ENCODE peak calls at places on chromosomes 11 and 22, in ten cellular contexts. One of them, this sample, is unnamed. For H3K4me1, the result is how much of the 10 kb centered on the place peaks cover.

GRCh38 chr11:113014731-113015455 is 53.7 kb downstream of the NCAM1 start:
- DNase-seq in IMR-90: no peak
- DNase-seq in esophagus squamous epithelium: no peak
- DNase-seq in HCT116: no peak
- DNase-seq in testis: no peak
- DNase-seq in tibial nerve: no peak
- DNase-seq in ovary: peak
- DNase-seq in A549: no peak
- DNase-seq in suprapubic skin: no peak
- DNase-seq in transverse colon: peak
- DNase-seq in this sample: peak

GRCh38 chr22:24161485-24161884 is 19.8 kb upstream of the SUSD2 start:
- DNase-seq in suprapubic skin: no peak
- DNase-seq in HCT116: no peak
- DNase-seq in A549: no peak
- DNase-seq in IMR-90: no peak
- DNase-seq in transverse colon: no peak
- DNase-seq in esophagus squamous epithelium: no peak
- DNase-seq in tibial nerve: no peak
- DNase-seq in ovary: no peak
- DNase-seq in testis: no peak
- DNase-seq in this sample: no peak

GRCh38 chr11:35927730-35928129 is 16.1 kb upstream of the LDLRAD3 start:
- DNase-seq in A549: peak
- DNase-seq in IMR-90: peak
- DNase-seq in suprapubic skin: peak
- DNase-seq in tibial nerve: peak
- DNase-seq in transverse colon: peak
- DNase-seq in HCT116: no peak
- DNase-seq in testis: peak
- DNase-seq in esophagus squamous epithelium: peak
- DNase-seq in ovary: peak
- DNase-seq in this sample: peak

GRCh38 chr11:11813288-11813962 is 28.3 kb upstream of the USP47 start:
- DNase-seq in esophagus squamous epithelium: no peak
- DNase-seq in ovary: no peak
- DNase-seq in A549: peak
- DNase-seq in testis: no peak
- DNase-seq in transverse colon: peak
- DNase-seq in IMR-90: peak
- DNase-seq in suprapubic skin: no peak
- DNase-seq in HCT116: peak
- DNase-seq in tibial nerve: peak
- DNase-seq in this sample: peak

GRCh38 chr11:116727990-116728389 is 44.8 kb downstream of the BUD13 start:
- DNase-seq in transverse colon: no peak
- DNase-seq in A549: no peak
- DNase-seq in esophagus squamous epithelium: no peak
- DNase-seq in HCT116: no peak
- DNase-seq in IMR-90: no peak
- DNase-seq in suprapubic skin: no peak
- DNase-seq in ovary: no peak
- DNase-seq in testis: no peak
- DNase-seq in tibial nerve: no peak
- DNase-seq in this sample: no peak

GRCh38 chr11:129894281-129895125 is 875 bp downstream of the NFRKB start:
- DNase-seq in ovary: no peak
- DNase-seq in A549: no peak
- DNase-seq in esophagus squamous epithelium: no peak
- DNase-seq in tibial nerve: no peak
- DNase-seq in IMR-90: peak
- DNase-seq in HCT116: no peak
- DNase-seq in testis: no peak
- DNase-seq in suprapubic skin: no peak
- DNase-seq in transverse colon: no peak
- DNase-seq in this sample: no peak

GRCh38 chr22:31344369-31345330 is 1.5 kb downstream of the PATZ1 start:
- DNase-seq in IMR-90: peak
- DNase-seq in testis: peak
- DNase-seq in ovary: peak
- DNase-seq in HCT116: no peak
- DNase-seq in tibial nerve: peak
- DNase-seq in transverse colon: peak
- DNase-seq in esophagus squamous epithelium: no peak
- DNase-seq in A549: no peak
- DNase-seq in suprapubic skin: peak
- DNase-seq in this sample: no peak

GRCh38 chr11:66020618-66021357 is 5.5 kb downstream of the CATSPER1 start:
- DNase-seq in A549: peak
- DNase-seq in tibial nerve: no peak
- DNase-seq in testis: no peak
- DNase-seq in HCT116: no peak
- DNase-seq in transverse colon: peak
- DNase-seq in ovary: no peak
- DNase-seq in IMR-90: peak
- DNase-seq in suprapubic skin: peak
- DNase-seq in esophagus squamous epithelium: no peak
- DNase-seq in this sample: no peak

GRCh38 chr11:126431401-126432064 is 76.0 kb downstream of the ST3GAL4 start:
- DNase-seq in A549: peak
- DNase-seq in IMR-90: peak
- DNase-seq in ovary: peak
- DNase-seq in esophagus squamous epithelium: no peak
- DNase-seq in tibial nerve: peak
- DNase-seq in testis: peak
- DNase-seq in HCT116: no peak
- DNase-seq in suprapubic skin: peak
- DNase-seq in transverse colon: peak
- DNase-seq in this sample: peak

GRCh38 chr11:117670443-117670842 is 126.6 kb downstream of the DSCAML1 start:
- DNase-seq in IMR-90: no peak
- DNase-seq in HCT116: no peak
- DNase-seq in tibial nerve: no peak
- DNase-seq in esophagus squamous epithelium: no peak
- DNase-seq in transverse colon: no peak
- DNase-seq in testis: no peak
- DNase-seq in A549: no peak
- DNase-seq in ovary: no peak
- DNase-seq in suprapubic skin: no peak
- DNase-seq in this sample: no peak

GRCh38 chr11:82494988-82495432 is 238.7 kb downstream of the FAM181B start:
- DNase-seq in A549: no peak
- DNase-seq in transverse colon: no peak
- DNase-seq in HCT116: no peak
- DNase-seq in esophagus squamous epithelium: no peak
- DNase-seq in IMR-90: no peak
- DNase-seq in tibial nerve: no peak
- DNase-seq in ovary: no peak
- DNase-seq in testis: no peak
- DNase-seq in suprapubic skin: no peak
- DNase-seq in this sample: no peak

GRCh38 chr11:554824-555499 is 5.6 kb downstream of the LMNTD2 start:
- DNase-seq in testis: peak
- DNase-seq in esophagus squamous epithelium: no peak
- DNase-seq in suprapubic skin: no peak
- DNase-seq in tibial nerve: no peak
- DNase-seq in ovary: no peak
- DNase-seq in A549: peak
- DNase-seq in transverse colon: peak
- DNase-seq in HCT116: peak
- DNase-seq in IMR-90: no peak
- DNase-seq in this sample: no peak

GRCh38 chr11:47552086-47552580 is 799 bp downstream of the CELF1 start:
- DNase-seq in A549: no peak
- DNase-seq in ovary: no peak
- DNase-seq in transverse colon: no peak
- DNase-seq in tibial nerve: no peak
- DNase-seq in IMR-90: peak
- DNase-seq in esophagus squamous epithelium: no peak
- DNase-seq in HCT116: no peak
- DNase-seq in testis: no peak
- DNase-seq in suprapubic skin: peak
- DNase-seq in this sample: peak

GRCh38 chr11:9250139-9250582 is 15.0 kb downstream of the DENND5A start:
- DNase-seq in testis: no peak
- DNase-seq in tibial nerve: no peak
- DNase-seq in transverse colon: no peak
- DNase-seq in A549: no peak
- DNase-seq in esophagus squamous epithelium: no peak
- DNase-seq in suprapubic skin: no peak
- DNase-seq in IMR-90: no peak
- DNase-seq in HCT116: no peak
- DNase-seq in ovary: no peak
- DNase-seq in this sample: no peak

DNA sequence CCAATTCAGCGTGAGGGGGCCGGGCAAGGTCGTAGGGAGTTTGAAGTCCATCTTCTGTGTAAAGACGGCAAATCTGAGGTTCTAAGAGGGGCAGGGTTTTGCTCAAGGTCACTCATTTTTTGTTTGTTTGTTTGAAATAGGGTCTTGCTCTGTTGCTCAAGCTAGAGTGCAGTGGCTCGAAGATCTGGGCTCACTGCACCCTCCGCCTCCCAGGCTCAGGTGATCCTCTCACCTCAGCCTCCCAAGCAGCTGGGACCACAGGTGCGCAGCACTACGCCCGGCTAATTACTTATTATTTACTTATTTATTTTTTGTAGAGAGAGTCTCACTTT is 355 bp upstream of the AP1B1 start:
- DNase-seq in suprapubic skin: no peak
- DNase-seq in transverse colon: no peak
- DNase-seq in IMR-90: no peak
- DNase-seq in esophagus squamous epithelium: no peak
- DNase-seq in tibial nerve: no peak
- DNase-seq in ovary: no peak
- DNase-seq in testis: no peak
- DNase-seq in A549: no peak
- DNase-seq in HCT116: no peak
- DNase-seq in this sample: no peak
- H3K4me1 ChIP-seq in suprapubic skin: under half
- H3K4me1 ChIP-seq in transverse colon: under half
- H3K4me1 ChIP-seq in IMR-90: under half
- H3K4me1 ChIP-seq in esophagus squamous epithelium: half or more
- H3K4me1 ChIP-seq in tibial nerve: under half
- H3K4me1 ChIP-seq in ovary: under half
- H3K4me1 ChIP-seq in testis: under half
- H3K4me1 ChIP-seq in A549: under half
- H3K4me1 ChIP-seq in HCT116: under half
- H3K4me1 ChIP-seq in this sample: under half

GRCh38 chr11:61616443-61616842 is 35.6 kb upstream of the SYT7 start:
- DNase-seq in A549: no peak
- DNase-seq in ovary: no peak
- DNase-seq in testis: no peak
- DNase-seq in IMR-90: peak
- DNase-seq in suprapubic skin: no peak
- DNase-seq in tibial nerve: no peak
- DNase-seq in transverse colon: no peak
- DNase-seq in esophagus squamous epithelium: no peak
- DNase-seq in HCT116: no peak
- DNase-seq in this sample: no peak
- TF ChIP-seq POLR2A in A549: no peak
- TF ChIP-seq POLR2A in ovary: no peak
- TF ChIP-seq POLR2A in testis: no peak
- TF ChIP-seq POLR2A in IMR-90: no peak
- TF ChIP-seq POLR2A in suprapubic skin: no peak
- TF ChIP-seq POLR2A in tibial nerve: no peak
- TF ChIP-seq POLR2A in transverse colon: no peak
- TF ChIP-seq POLR2A in esophagus squamous epithelium: no peak
- TF ChIP-seq POLR2A in HCT116: no peak
- TF ChIP-seq POLR2A in this sample: no peak

DNA sequence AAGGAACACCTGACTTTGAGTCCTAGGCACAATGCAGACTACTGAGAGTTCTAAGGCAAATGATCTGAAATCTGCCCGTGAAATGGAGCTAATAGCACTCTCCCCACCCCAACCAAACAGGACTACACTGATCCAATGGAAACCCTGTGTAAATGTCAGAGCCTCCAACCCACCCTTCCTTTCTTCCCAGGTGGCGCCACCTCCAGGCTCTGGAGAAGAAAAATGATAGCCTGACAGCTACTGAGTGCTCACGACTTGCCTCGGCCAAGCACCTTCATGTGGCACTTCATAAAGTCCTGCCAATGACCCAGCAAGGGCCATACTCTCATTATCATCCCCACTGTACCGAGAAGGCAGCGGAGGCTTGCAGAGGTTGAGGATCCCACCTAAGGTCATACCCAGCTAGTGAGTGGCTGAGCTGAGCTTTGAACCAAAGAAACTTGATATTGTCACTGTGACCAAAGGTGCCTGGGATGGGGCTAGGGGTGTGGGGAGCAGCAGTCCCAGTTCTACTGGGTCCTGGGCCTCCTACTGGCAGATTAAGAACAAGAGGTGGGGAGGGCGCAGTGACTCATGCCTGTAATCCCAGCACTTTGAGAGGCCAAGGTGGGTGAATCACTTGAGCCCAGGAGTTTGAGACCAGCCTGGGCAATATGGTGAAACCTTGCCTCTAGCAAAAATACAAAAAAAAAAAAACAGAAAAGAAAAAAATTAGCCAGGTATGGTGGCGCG is 20.5 kb downstream of the TST start:
- DNase-seq in HCT116: peak
- DNase-seq in ovary: no peak
- DNase-seq in IMR-90: peak
- DNase-seq in A549: no peak
- DNase-seq in suprapubic skin: no peak
- DNase-seq in esophagus squamous epithelium: no peak
- DNase-seq in tibial nerve: no peak
- DNase-seq in transverse colon: peak
- DNase-seq in testis: no peak
- DNase-seq in this sample: no peak
- TF ChIP-seq CTCF in HCT116: peak
- TF ChIP-seq CTCF in ovary: no peak
- TF ChIP-seq CTCF in IMR-90: no peak
- TF ChIP-seq CTCF in A549: no peak
- TF ChIP-seq CTCF in suprapubic skin: no peak
- TF ChIP-seq CTCF in esophagus squamous epithelium: no peak
- TF ChIP-seq CTCF in tibial nerve: no peak
- TF ChIP-seq CTCF in transverse colon: no peak
- TF ChIP-seq CTCF in testis: no peak
- TF ChIP-seq CTCF in this sample: no peak

DNA sequence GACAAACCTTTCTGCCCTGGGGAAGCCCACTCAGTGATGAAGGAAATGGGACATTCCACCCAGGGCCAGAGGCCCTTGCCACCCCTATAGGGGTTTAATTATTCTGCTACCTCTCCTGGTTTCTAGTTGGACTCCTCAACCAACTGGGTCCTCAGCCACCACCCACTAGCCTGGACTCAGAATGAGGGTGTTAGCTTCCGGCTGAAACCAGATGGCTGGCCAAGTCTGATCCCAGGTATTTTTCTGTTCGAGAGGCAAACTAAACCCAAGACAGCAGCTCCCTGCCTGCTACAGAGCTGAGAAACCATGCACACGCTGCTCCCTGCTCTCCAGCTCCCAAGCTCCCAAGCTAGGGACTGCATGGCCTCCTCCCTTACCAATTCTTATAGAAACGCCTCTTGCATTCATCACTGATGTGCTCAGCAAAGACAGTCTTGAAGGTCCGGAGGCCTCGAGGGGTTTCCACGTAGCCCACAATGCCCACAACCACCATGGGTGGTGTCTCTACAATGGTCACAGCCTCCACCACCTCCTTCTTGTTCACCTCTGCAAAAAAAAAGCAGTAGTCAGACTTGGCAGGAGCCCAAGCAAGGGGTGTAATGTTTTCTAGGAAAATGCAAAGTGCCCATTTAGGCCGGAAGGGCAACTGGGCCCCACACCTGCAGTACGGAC is 2.2 kb downstream of the RPL3 start:
- DNase-seq in tibial nerve: no peak
- DNase-seq in A549: no peak
- DNase-seq in IMR-90: no peak
- DNase-seq in suprapubic skin: no peak
- DNase-seq in esophagus squamous epithelium: no peak
- DNase-seq in HCT116: no peak
- DNase-seq in ovary: no peak
- DNase-seq in transverse colon: peak
- DNase-seq in testis: no peak
- DNase-seq in this sample: no peak
- H3K4me1 ChIP-seq in tibial nerve: under half
- H3K4me1 ChIP-seq in A549: under half
- H3K4me1 ChIP-seq in IMR-90: under half
- H3K4me1 ChIP-seq in suprapubic skin: under half
- H3K4me1 ChIP-seq in esophagus squamous epithelium: half or more
- H3K4me1 ChIP-seq in HCT116: under half
- H3K4me1 ChIP-seq in ovary: under half
- H3K4me1 ChIP-seq in transverse colon: under half
- H3K4me1 ChIP-seq in testis: under half
- H3K4me1 ChIP-seq in this sample: half or more

This sample was measured in gastrocnemius medialis.